ENCODE peak calls at places on chromosomes 12 and 14, in six cellular contexts. X is stimulated activated CD4-positive, alpha-beta T cell treated with anti-CD3 and anti-CD28 coated beads, Interleukin-15, amount 100 ng/mL, for 1 hour; J is SW 1271; C is Peyer's patch; R is BE2C; U is Calu3. K is an unnamed sample.

GRCh38 chr12:45348986-45349385 is 133.1 kb downstream of the ANO6 start:
- DNase-seq in U (no peak), J (no peak), C (no peak), X (no peak), R (no peak), K (no peak)

GRCh38 chr12:57993834-57994233 is 52.5 kb downstream of the ATP23 start:
- DNase-seq in C (no peak), R (no peak), X (no peak), U (no peak), J (no peak), K (no peak)

GRCh38 chr12:94699796-94700195 is 49.4 kb upstream of the TMCC3 start:
- DNase-seq in U (no peak), X (no peak), R (no peak), J (no peak), C (no peak), K (no peak)

GRCh38 chr14:85380891-85381290 is 149.1 kb upstream of the FLRT2 start:
- DNase-seq in U (no peak), J (no peak), X (no peak), R (no peak), C (no peak), K (no peak)

GRCh38 chr12:101407054-101407437 is 526 bp downstream of the ARL1 start:
- DNase-seq in U (no peak), C (no peak), R (no peak), J (no peak), X (no peak), K (no peak)

GRCh38 chr14:105863296-105864108 is 337.1 kb downstream of the TMEM121 start:
- DNase-seq in C (peak), J (no peak), R (peak), X (peak), U (no peak), K (no peak)

GRCh38 chr14:91349481-91350074 is 68.0 kb downstream of the CCDC88C start:
- DNase-seq in X (peak), J (no peak), C (no peak), U (peak), R (no peak), K (no peak)

GRCh38 chr14:56949828-56950227 is 139.5 kb upstream of the OTX2 start:
- DNase-seq in R (no peak), C (peak), U (peak), J (no peak), X (no peak), K (no peak)

GRCh38 chr14:39006721-39007410 is 96.2 kb downstream of the SEC23A start:
- DNase-seq in X (no peak), C (no peak), U (no peak), J (no peak), R (no peak), K (no peak)

GRCh38 chr14:37139710-37140109 is 32.7 kb downstream of the SLC25A21 start:
- DNase-seq in C (no peak), J (no peak), R (no peak), U (no peak), X (no peak), K (no peak)

GRCh38 chr12:24668563-24668962 is 280.3 kb downstream of the BCAT1 start:
- DNase-seq in U (no peak), X (no peak), C (no peak), J (no peak), R (no peak), K (no peak)

GRCh38 chr12:109752117-109753053 is 38.8 kb downstream of the FAM222A start:
- DNase-seq in J (no peak), X (no peak), R (peak), C (peak), U (no peak), K (no peak)

GRCh38 chr12:108711486-108712163 is 19.7 kb downstream of the CORO1C start:
- DNase-seq in R (no peak), J (no peak), C (no peak), X (no peak), U (no peak), K (no peak)

GRCh38 chr12:94416613-94417012 is 43.1 kb downstream of the CEP83 start:
- DNase-seq in X (no peak), U (no peak), J (no peak), R (no peak), C (no peak), K (no peak)

GRCh38 chr14:24483604-24484252 is 24.3 kb downstream of the CMA1 start:
- DNase-seq in U (no peak), C (no peak), J (no peak), R (no peak), X (no peak), K (no peak)

GRCh38 chr14:49924852-49925251 is 32.0 kb downstream of the ARF6 start:
- DNase-seq in X (no peak), C (peak), U (no peak), R (no peak), J (no peak), K (no peak)

GRCh38 chr12:26573212-26573909 is 259.6 kb downstream of the ITPR2 start:
- DNase-seq in R (no peak), J (no peak), X (no peak), U (no peak), C (no peak), K (no peak)

GRCh38 chr12:102757154-102757873 is 159.7 kb downstream of the PAH start:
- DNase-seq in U (no peak), X (no peak), R (no peak), C (no peak), J (no peak), K (no peak)

GRCh38 chr12:24554612-24555300 is 394.1 kb downstream of the BCAT1 start:
- DNase-seq in U (no peak), C (no peak), X (no peak), J (no peak), R (no peak), K (no peak)

GRCh38 chr12:131690320-131690719 is 20.6 kb upstream of the SFSWAP start:
- DNase-seq in J (no peak), C (no peak), X (no peak), R (no peak), U (no peak), K (no peak)

GRCh38 chr14:69316449-69317391 is 56.8 kb downstream of the GALNT16 start:
- DNase-seq in J (no peak), U (peak), X (no peak), C (peak), R (no peak), K (no peak)

GRCh38 chr12:124544983-124545382 is 22.4 kb downstream of the NCOR2 start:
- DNase-seq in R (no peak), J (no peak), C (no peak), X (no peak), U (no peak), K (no peak)

GRCh38 chr14:20684662-20685456 is 499 bp downstream of the RNASE4 start:
- DNase-seq in U (no peak), R (no peak), C (peak), X (no peak), J (peak), K (no peak)

GRCh38 chr12:24175949-24176348 is 226.5 kb upstream of the SOX5 start:
- DNase-seq in X (no peak), U (no peak), J (no peak), C (peak), R (no peak), K (no peak)

GRCh38 chr14:43706901-43707300 is 800.2 kb downstream of the FSCB start:
- DNase-seq in C (no peak), X (no peak), J (no peak), U (no peak), R (no peak), K (no peak)

GRCh38 chr12:103948746-103949406 is 16.8 kb upstream of the TDG start:
- DNase-seq in U (no peak), J (no peak), C (no peak), R (no peak), X (no peak), K (no peak)

GRCh38 chr14:73461478-73462077 is 3.2 kb upstream of the NUMB start:
- DNase-seq in J (no peak), U (no peak), X (no peak), R (peak), C (no peak), K (no peak)

GRCh38 chr12:1879633-1880032 is 38.8 kb downstream of the CACNA2D4 start:
- DNase-seq in U (no peak), X (no peak), J (no peak), C (no peak), R (no peak), K (no peak)

GRCh38 chr12:97396989-97397388 is 65.6 kb upstream of the RMST start:
- DNase-seq in J (no peak), U (no peak), R (no peak), C (no peak), X (no peak), K (no peak)

K was measured in activated B cell treated with CpG ODN at 0.5 μM for 24 hours.